ENCODE peak calls at places on chromosomes 11 and 22, in eight cellular contexts. V is A549, Z is transverse colon, N is IMR-90, P is stomach, Y is endothelial cell of umbilical vein, W is heart left ventricle, R is K562. L is an unnamed sample.

GRCh38 chr22:23306926-23307325 is 126.6 kb downstream of the BCR start:
- DNase-seq in V (no peak), Z (no peak), N (no peak), P (no peak), Y (no peak), W (no peak), R (no peak), L (no peak)

GRCh38 chr11:2517386-2518064 is 72.7 kb downstream of the KCNQ1 start:
- DNase-seq in V (no peak), Z (peak; percentile 5), N (no peak), P (peak; percentile 16), Y (no peak), W (peak; percentile 14), R (no peak), L (no peak)

GRCh38 chr22:22369962-22370265 is 125.3 kb downstream of the VPREB1 start:
- DNase-seq in V (no peak), Z (no peak), N (no peak), P (no peak), Y (no peak), W (no peak), R (no peak), L (no peak)

GRCh38 chr11:125141686-125142535 is 22.6 kb upstream of the PKNOX2 start:
- DNase-seq in V (no peak), Z (peak; percentile 30), N (peak; percentile 29), P (peak; percentile 51), Y (peak; percentile 52), W (peak; percentile 33), R (peak; percentile 56), L (peak; percentile 41)

GRCh38 chr22:46366801-46367706 is 31.5 kb downstream of the TRMU start:
- DNase-seq in V (no peak), Z (peak; percentile 59), N (no peak), P (no peak), Y (no peak), W (no peak), R (no peak), L (no peak)

GRCh38 chr22:43446881-43447280 is 35.1 kb downstream of the MPPED1 start:
- DNase-seq in V (peak; percentile 9), Z (no peak), N (no peak), P (peak; percentile 58), Y (no peak), W (no peak), R (no peak), L (no peak)

GRCh38 chr22:27284314-27284713 is 517.2 kb downstream of the MN1 start:
- DNase-seq in V (no peak), Z (no peak), N (no peak), P (no peak), Y (no peak), W (no peak), R (no peak), L (no peak)

GRCh38 chr11:124745835-124746620 is 6.0 kb downstream of the VSIG2 start:
- DNase-seq in V (peak; percentile 24), Z (peak; percentile 68), N (no peak), P (no peak), Y (no peak), W (no peak), R (no peak), L (no peak)

GRCh38 chr22:30196141-30196866 is 50.3 kb downstream of the LIF start:
- DNase-seq in V (peak; percentile 100), Z (peak; percentile 68), N (peak; percentile 100), P (peak; percentile 66), Y (peak; percentile 95), W (peak; percentile 86), R (peak; percentile 70), L (peak; percentile 37)

GRCh38 chr11:59000007-59000406 is 60.7 kb downstream of the GLYATL1 start:
- DNase-seq in V (no peak), Z (no peak), N (no peak), P (no peak), Y (no peak), W (no peak), R (no peak), L (no peak)

GRCh38 chr11:118666331-118666730 is 13.1 kb downstream of the TREH start:
- DNase-seq in V (no peak), Z (no peak), N (no peak), P (no peak), Y (no peak), W (no peak), R (no peak), L (no peak)

GRCh38 chr11:9120659-9121350 is 29.4 kb upstream of the SCUBE2 start:
- DNase-seq in V (peak; percentile 33), Z (no peak), N (no peak), P (no peak), Y (no peak), W (no peak), R (peak; percentile 52), L (no peak)

GRCh38 chr11:58647866-58648265 is 25.4 kb downstream of the CNTF start:
- DNase-seq in V (no peak), Z (no peak), N (no peak), P (no peak), Y (no peak), W (no peak), R (no peak), L (no peak)

DNA sequence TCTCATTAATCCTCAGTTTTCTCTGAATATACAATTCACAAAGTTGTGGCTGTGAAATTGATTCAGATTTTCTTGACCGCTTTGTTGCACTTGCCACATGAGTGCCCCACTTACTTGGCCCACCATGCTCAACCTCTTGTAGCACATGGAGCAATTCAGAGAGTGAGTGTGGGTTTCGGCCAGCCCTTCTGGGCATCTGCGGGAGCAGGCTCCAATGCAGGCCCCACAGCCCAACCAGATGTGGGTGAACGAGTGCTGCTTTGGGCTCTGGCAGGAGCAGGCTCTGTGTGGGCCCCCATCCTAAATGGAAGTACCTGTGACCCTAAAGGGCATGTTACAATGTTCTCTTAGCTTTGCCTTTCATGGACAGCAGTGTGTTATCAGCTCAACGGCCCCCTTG is 2338.6 kb downstream of the LRRC4C start:
- DNase-seq in V (no peak), Z (no peak), N (no peak), P (no peak), Y (no peak), W (no peak), R (no peak), L (no peak)
- TF ChIP-seq POLR2A in V (no peak), Z (no peak), N (no peak), P (no peak), Y (no peak), W (no peak), R (no peak), L (no peak)

GRCh38 chr22:33163815-33164214 is 105.6 kb upstream of the SYN3 start:
- DNase-seq in V (no peak), Z (no peak), N (no peak), P (no peak), Y (no peak), W (no peak), R (no peak), L (no peak)

GRCh38 chr22:33167998-33168397 is 109.8 kb upstream of the SYN3 start:
- DNase-seq in V (no peak), Z (no peak), N (no peak), P (no peak), Y (no peak), W (no peak), R (no peak), L (no peak)

GRCh38 chr22:33166206-33166605 is 108.0 kb upstream of the SYN3 start:
- DNase-seq in V (no peak), Z (no peak), N (no peak), P (no peak), Y (no peak), W (no peak), R (no peak), L (no peak)

DNA sequence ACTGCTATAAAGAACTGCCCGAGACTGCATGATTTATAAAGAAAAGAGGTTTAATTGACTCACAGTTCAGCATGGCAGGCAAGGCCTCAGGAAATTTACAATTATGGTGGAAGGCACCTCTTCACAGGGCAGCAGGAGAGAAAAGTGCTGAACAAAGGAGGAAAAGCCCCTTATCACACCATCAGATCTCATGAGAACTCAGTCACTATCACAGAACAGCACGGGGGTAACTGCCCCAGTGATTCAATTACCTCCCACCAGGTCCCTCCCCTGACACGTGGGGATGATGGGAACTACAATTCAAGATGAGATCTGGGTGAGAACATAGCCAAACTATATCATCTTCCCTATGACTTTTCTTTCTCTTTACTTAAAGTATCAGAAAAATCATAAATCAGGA is 104.0 kb upstream of the SYN3 start:
- DNase-seq in V (no peak), Z (no peak), N (no peak), P (no peak), Y (no peak), W (no peak), R (no peak), L (no peak)
- TF ChIP-seq POLR2A in V (no peak), Z (no peak), N (no peak), P (no peak), Y (no peak), W (no peak), R (no peak), L (no peak)

DNA sequence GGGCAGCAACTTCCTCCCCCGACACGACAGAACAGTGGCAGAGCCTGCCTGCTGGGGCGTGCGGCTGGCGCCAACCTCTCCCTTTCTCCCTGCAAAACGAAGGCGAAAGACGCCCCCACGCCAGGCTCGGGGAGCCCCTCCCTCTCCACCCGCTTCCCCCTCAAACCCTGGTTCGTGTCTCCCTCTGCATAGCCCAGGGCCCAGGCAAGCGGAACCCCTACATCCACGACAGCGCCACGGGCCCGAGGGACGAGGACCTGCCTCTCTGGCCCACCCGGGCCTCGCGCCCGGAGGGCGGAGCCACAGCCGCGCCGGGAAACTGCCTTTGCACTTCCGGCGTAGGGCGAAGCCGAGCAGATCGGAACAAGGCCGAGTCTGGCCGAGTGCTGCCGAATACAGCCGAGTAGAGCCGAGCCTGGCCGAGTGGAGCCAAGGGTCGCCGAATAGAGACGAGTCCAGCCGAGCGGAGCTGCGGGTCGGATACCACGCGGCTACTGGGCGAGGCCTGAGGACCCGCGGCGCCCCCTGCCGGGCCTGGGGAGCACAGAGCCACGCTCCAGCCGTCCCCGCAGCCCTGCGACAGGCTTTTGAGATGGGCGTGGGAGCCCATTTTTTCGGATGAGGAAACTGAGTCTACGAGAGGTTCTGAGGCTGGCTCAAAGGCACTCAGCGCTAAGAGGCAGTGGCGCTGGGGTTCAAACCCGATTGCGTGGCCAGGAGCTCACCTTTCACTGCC is 11.2 kb upstream of the C1QTNF6 start:
- DNase-seq in V (peak; percentile 97), Z (peak; percentile 100), N (peak; percentile 96), P (peak; percentile 99), Y (peak; percentile 99), W (peak; percentile 97), R (peak; percentile 97), L (peak; percentile 73)
- TF ChIP-seq POLR2A in V (peak; percentile 73), Z (peak; percentile 99), N (peak; percentile 72), P (peak; percentile 98), Y (peak; percentile 95), W (peak; percentile 97), R (peak; percentile 96), L (peak; percentile 82)

GRCh38 chr22:42440728-42441127 is 8.5 kb upstream of the NFAM1 start:
- DNase-seq in V (no peak), Z (no peak), N (no peak), P (no peak), Y (no peak), W (no peak), R (no peak), L (no peak)

GRCh38 chr22:42439021-42439420 is 6.8 kb upstream of the NFAM1 start:
- DNase-seq in V (no peak), Z (no peak), N (no peak), P (no peak), Y (no peak), W (no peak), R (no peak), L (no peak)

GRCh38 chr22:42437488-42438292 is 5.5 kb upstream of the NFAM1 start:
- DNase-seq in V (peak; percentile 54), Z (peak; percentile 82), N (peak; percentile 18), P (peak; percentile 78), Y (peak; percentile 28), W (peak; percentile 74), R (peak; percentile 75), L (peak; percentile 50)

GRCh38 chr22:42438293-42438650 is 6.1 kb upstream of the NFAM1 start:
- DNase-seq in V (no peak), Z (no peak), N (no peak), P (no peak), Y (no peak), W (no peak), R (no peak), L (no peak)

GRCh38 chr22:42439821-42440674 is 7.8 kb upstream of the NFAM1 start:
- DNase-seq in V (no peak), Z (no peak), N (peak; percentile 49), P (peak; percentile 30), Y (peak; percentile 44), W (peak; percentile 40), R (no peak), L (peak; percentile 22)
- TF ChIP-seq POLR2A in V (no peak), Z (no peak), N (no peak), P (no peak), Y (no peak), W (no peak), R (no peak), L (no peak)